ENCODE peak calls at places on chromosomes 6 and 20, in four cellular contexts. One of them, this sample, is unnamed.

GRCh38 chr6:53915292-53915691 is 120.5 kb downstream of the LRRC1 start:
- DNase-seq in HCT116: no peak
- DNase-seq in SK-N-SH: no peak
- DNase-seq in NT2/D1: no peak
- DNase-seq in this sample: no peak

GRCh38 chr6:140537211-140537610 is 1162.8 kb upstream of the CITED2 start:
- DNase-seq in HCT116: no peak
- DNase-seq in SK-N-SH: no peak
- DNase-seq in NT2/D1: no peak
- DNase-seq in this sample: no peak

GRCh38 chr6:105892577-105893262 is 193.4 kb upstream of the PRDM1 start:
- DNase-seq in HCT116: no peak
- DNase-seq in SK-N-SH: no peak
- DNase-seq in NT2/D1: no peak
- DNase-seq in this sample: no peak

GRCh38 chr6:82364087-82365010 is 732 bp downstream of the TPBG start:
- DNase-seq in HCT116: peak; percentile 54
- DNase-seq in SK-N-SH: peak; percentile 71
- DNase-seq in NT2/D1: no peak
- DNase-seq in this sample: no peak

GRCh38 chr20:43781215-43781614 is 54.4 kb upstream of the GTSF1L start:
- DNase-seq in HCT116: no peak
- DNase-seq in SK-N-SH: no peak
- DNase-seq in NT2/D1: no peak
- DNase-seq in this sample: no peak

GRCh38 chr6:34601706-34602105 is 45.6 kb upstream of the SPDEF start:
- DNase-seq in HCT116: no peak
- DNase-seq in SK-N-SH: no peak
- DNase-seq in NT2/D1: no peak
- DNase-seq in this sample: no peak

GRCh38 chr6:33276864-33277662 is at the start of gene B3GALT4:
- DNase-seq in HCT116: no peak
- DNase-seq in SK-N-SH: peak; percentile 92
- DNase-seq in NT2/D1: no peak
- DNase-seq in this sample: peak; percentile 86

GRCh38 chr6:14711056-14711703 is 534.7 kb upstream of the JARID2 start:
- DNase-seq in HCT116: no peak
- DNase-seq in SK-N-SH: peak; percentile 25
- DNase-seq in NT2/D1: peak; percentile 32
- DNase-seq in this sample: no peak

DNA sequence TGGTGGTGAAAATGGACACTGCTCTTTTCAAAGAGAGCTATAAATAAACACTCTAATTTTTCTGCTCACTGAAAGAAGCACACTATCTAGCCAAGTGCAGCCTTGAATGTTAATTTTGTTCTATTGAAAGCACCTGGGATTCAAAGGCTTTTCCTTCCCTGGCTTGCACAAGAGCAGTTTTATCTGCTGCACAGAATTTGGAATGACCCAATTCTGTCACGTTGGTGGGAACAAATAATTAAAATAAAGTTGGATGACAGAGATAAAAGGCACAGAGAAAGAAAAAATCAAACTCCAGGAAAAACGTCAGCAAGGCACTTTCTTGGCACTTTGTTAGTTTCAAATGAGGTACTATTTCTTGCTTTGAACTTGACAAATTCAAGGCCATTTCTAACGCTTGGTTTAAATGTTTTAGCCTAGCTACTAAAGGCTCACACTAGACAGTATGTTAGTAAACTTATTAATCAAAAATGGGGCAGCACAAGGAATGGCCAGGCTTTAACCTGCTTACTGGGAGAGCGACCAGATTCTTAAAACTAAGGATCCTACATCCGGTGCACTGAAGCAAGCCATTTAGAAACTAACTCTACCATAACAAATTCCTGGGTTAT is 145.5 kb upstream of the ARG1 start:
- DNase-seq in HCT116: no peak
- DNase-seq in SK-N-SH: no peak
- DNase-seq in NT2/D1: no peak
- DNase-seq in this sample: no peak
- TF ChIP-seq YY1 in HCT116: no peak
- TF ChIP-seq YY1 in SK-N-SH: no peak
- TF ChIP-seq YY1 in NT2/D1: no peak
- TF ChIP-seq YY1 in this sample: no peak

GRCh38 chr6:166259296-166259977 is 48.8 kb downstream of the PRR18 start:
- DNase-seq in HCT116: no peak
- DNase-seq in SK-N-SH: no peak
- DNase-seq in NT2/D1: no peak
- DNase-seq in this sample: no peak

GRCh38 chr6:166253277-166254229 is 54.6 kb downstream of the PRR18 start:
- DNase-seq in HCT116: no peak
- DNase-seq in SK-N-SH: peak; percentile 66
- DNase-seq in NT2/D1: no peak
- DNase-seq in this sample: no peak

GRCh38 chr6:166257911-166258318 is 50.3 kb downstream of the PRR18 start:
- DNase-seq in HCT116: no peak
- DNase-seq in SK-N-SH: no peak
- DNase-seq in NT2/D1: no peak
- DNase-seq in this sample: no peak

GRCh38 chr6:166262738-166263515 is 45.3 kb downstream of the PRR18 start:
- DNase-seq in HCT116: no peak
- DNase-seq in SK-N-SH: no peak
- DNase-seq in NT2/D1: no peak
- DNase-seq in this sample: no peak

GRCh38 chr6:166258854-166259276 is 49.3 kb downstream of the PRR18 start:
- DNase-seq in HCT116: no peak
- DNase-seq in SK-N-SH: no peak
- DNase-seq in NT2/D1: no peak
- DNase-seq in this sample: no peak
- TF ChIP-seq YY1 in HCT116: no peak
- TF ChIP-seq YY1 in SK-N-SH: no peak
- TF ChIP-seq YY1 in NT2/D1: no peak
- TF ChIP-seq YY1 in this sample: no peak

GRCh38 chr6:29627762-29628418 is 5.1 kb downstream of the GABBR1 start:
- DNase-seq in HCT116: no peak
- DNase-seq in SK-N-SH: peak; percentile 94
- DNase-seq in NT2/D1: peak; percentile 68
- DNase-seq in this sample: peak; percentile 85
- TF ChIP-seq YY1 in HCT116: no peak
- TF ChIP-seq YY1 in SK-N-SH: no peak
- TF ChIP-seq YY1 in NT2/D1: no peak
- TF ChIP-seq YY1 in this sample: no peak

GRCh38 chr20:20463933-20464374 is 96.0 kb downstream of the INSM1 start:
- DNase-seq in HCT116: no peak
- DNase-seq in SK-N-SH: no peak
- DNase-seq in NT2/D1: peak; percentile 76
- DNase-seq in this sample: no peak
- TF ChIP-seq YY1 in HCT116: no peak
- TF ChIP-seq YY1 in SK-N-SH: no peak
- TF ChIP-seq YY1 in NT2/D1: no peak
- TF ChIP-seq YY1 in this sample: no peak

DNA sequence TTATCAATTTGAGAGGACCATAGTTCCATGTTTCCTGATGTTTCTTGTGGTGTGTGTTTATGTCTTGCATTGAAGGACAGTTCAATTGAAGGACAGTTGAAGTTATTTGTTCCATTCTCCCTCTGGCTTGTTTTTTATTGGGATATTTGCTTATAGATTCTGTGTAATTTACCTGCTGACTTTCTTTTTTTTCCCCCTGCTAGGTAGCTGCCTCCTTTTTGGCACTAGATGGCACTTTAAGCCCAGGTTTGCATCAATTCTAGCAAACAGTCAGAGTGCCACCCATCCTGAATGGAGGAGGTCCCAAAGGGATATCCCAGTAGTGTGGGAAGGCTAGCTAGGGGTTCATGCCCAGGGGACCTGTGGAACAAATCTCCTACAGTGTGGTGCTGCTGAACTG is 78.1 kb downstream of the CFAP61 start:
- DNase-seq in HCT116: peak; percentile 33
- DNase-seq in SK-N-SH: no peak
- DNase-seq in NT2/D1: peak; percentile 22
- DNase-seq in this sample: no peak
- TF ChIP-seq YY1 in HCT116: no peak
- TF ChIP-seq YY1 in SK-N-SH: no peak
- TF ChIP-seq YY1 in NT2/D1: no peak
- TF ChIP-seq YY1 in this sample: peak; percentile 31

DNA sequence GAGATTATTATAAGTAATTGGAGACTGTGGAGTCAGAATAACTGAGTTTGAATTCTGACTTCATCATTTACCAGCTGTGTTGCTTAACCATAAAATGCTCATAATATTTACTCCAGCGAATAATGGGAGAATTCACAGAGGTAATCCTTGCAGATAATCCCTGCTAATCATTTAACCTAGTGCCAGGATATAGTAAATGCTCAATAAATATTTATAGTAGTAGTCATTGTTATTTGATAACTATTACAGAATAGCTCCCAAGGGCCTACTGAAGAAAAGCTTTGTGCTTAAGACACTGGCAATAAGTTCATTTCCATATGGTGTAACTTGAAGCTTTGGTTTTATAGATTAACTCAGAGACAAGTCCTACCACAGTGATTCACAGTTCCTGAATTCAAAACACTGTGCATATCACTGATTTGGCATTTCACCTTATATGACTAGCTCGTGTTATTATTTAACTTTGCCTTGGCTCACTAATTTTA is 208.8 kb upstream of the PLCB4 start:
- DNase-seq in HCT116: no peak
- DNase-seq in SK-N-SH: no peak
- DNase-seq in NT2/D1: no peak
- DNase-seq in this sample: no peak
- TF ChIP-seq YY1 in HCT116: no peak
- TF ChIP-seq YY1 in SK-N-SH: no peak
- TF ChIP-seq YY1 in NT2/D1: no peak
- TF ChIP-seq YY1 in this sample: no peak

GRCh38 chr20:17559338-17559737 is 10.5 kb upstream of the DSTN start:
- DNase-seq in HCT116: no peak
- DNase-seq in SK-N-SH: no peak
- DNase-seq in NT2/D1: no peak
- DNase-seq in this sample: peak; percentile 39
- TF ChIP-seq YY1 in HCT116: no peak
- TF ChIP-seq YY1 in SK-N-SH: no peak
- TF ChIP-seq YY1 in NT2/D1: no peak
- TF ChIP-seq YY1 in this sample: no peak

This sample was measured in H1.